ENCODE peak calls at places on chromosomes 5 and 9, in four cellular contexts. W, S, K and E are unnamed samples.
A peak's percentile ranks its signal among the peaks of the same experiment; 100 is the strongest.

GRCh38 chr5:132410451-132411381 is 41.2 kb downstream of the SLC22A5 start:
- DNase-seq in W (peak; percentile 96), S (peak; percentile 80), K (peak; percentile 88), E (no peak)

GRCh38 chr5:21802869-21803490 is 1050.2 kb downstream of the CDH12 start:
- DNase-seq in W (no peak), S (peak; percentile 61), K (peak; percentile 50), E (no peak)

GRCh38 chr9:87581513-87581912 is 83.8 kb downstream of the DAPK1 start:
- DNase-seq in W (no peak), S (no peak), K (peak; percentile 83), E (no peak)

GRCh38 chr5:96936431-96937221 is 746 bp downstream of the LNPEP start:
- DNase-seq in W (no peak), S (peak; percentile 32), K (no peak), E (peak; percentile 49)

GRCh38 chr5:151954271-151954670 is 29.6 kb upstream of the GLRA1 start:
- DNase-seq in W (no peak), S (no peak), K (no peak), E (no peak)

GRCh38 chr5:11062379-11062778 is 301.3 kb upstream of the DAP start:
- DNase-seq in W (no peak), S (peak; percentile 22), K (no peak), E (no peak)

GRCh38 chr9:75803130-75803529 is 87.3 kb upstream of the PCSK5 start:
- DNase-seq in W (no peak), S (peak; percentile 4), K (peak; percentile 40), E (no peak)

GRCh38 chr5:176895350-176895749 is 3.8 kb downstream of the HK3 start:
- DNase-seq in W (no peak), S (no peak), K (no peak), E (no peak)

GRCh38 chr5:375336-375920 is 53.9 kb downstream of the AHRR start:
- DNase-seq in W (peak; percentile 73), S (no peak), K (no peak), E (no peak)

GRCh38 chr5:152170350-152170749 is 234.7 kb downstream of the NMUR2 start:
- DNase-seq in W (no peak), S (peak; percentile 7), K (no peak), E (no peak)

GRCh38 chr9:36997414-36997813 is 36.7 kb downstream of the PAX5 start:
- DNase-seq in W (peak; percentile 35), S (peak; percentile 51), K (peak; percentile 23), E (no peak)

DNA sequence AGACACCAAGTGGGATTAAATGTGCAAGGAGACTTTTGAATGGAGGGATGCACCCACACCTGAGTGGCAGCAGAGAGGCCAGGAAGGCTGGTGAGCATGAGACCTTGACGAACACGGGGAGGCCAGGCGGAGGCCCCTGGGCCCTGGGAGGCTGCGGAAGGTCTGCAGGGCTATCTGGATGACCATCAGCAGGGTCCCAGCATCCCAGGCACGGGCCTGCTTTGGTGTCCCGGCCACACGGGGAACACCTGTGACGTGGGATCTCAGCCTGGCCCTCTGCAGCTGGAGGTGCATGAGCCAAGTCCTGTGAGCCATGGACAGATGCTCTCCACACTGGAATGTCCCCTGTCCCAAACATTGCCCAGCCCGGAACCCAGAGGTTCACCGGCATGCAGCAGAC is 174.0 kb upstream of the FOXD4L5 start:
- DNase-seq in W (peak; percentile 76), S (no peak), K (no peak), E (no peak)
- H3K4me3 ChIP-seq in W (no peak overlapping the region), S (no peak overlapping the region), K (no peak overlapping the region), E (no peak overlapping the region)

DNA sequence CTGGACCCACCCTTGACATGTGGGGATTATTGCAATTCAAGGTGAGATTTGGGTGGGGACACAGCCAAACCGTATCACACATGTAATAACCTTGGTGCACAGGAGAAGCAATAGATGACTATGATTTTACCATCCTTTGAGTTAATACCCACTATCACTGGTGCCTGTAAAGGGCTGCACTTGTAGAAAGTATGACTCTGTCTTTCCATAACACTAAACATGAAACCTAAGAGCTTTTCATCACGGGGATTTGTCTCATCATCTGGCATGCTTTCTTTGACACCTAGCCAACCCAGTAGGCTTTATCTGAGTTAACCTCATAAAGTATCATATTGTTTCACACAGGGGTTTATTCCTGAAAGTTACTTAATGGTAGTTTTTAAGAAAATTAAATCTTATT is 188.9 kb upstream of the TNC start:
- DNase-seq in W (no peak), S (no peak), K (no peak), E (no peak)
- TF ChIP-seq CTCF in W (no peak), S (no peak), K (no peak), E (no peak)

GRCh38 chr9:137477778-137478612 is 18.9 kb upstream of the NSMF start:
- DNase-seq in W (peak; percentile 78), S (no peak), K (no peak), E (no peak)
- H3K4me3 ChIP-seq in W (no peak overlapping the region), S (no peak overlapping the region), K (no peak overlapping the region), E (no peak overlapping the region)

GRCh38 chr9:5326893-5327548 is 12.7 kb downstream of the RLN1 start:
- DNase-seq in W (no peak), S (no peak), K (peak; percentile 2), E (no peak)

GRCh38 chr9:5315187-5315923 is 10.8 kb upstream of the RLN2 start:
- DNase-seq in W (no peak), S (no peak), K (no peak), E (no peak)

GRCh38 chr9:5326187-5326586 is 13.5 kb downstream of the RLN1 start:
- DNase-seq in W (no peak), S (no peak), K (no peak), E (no peak)

DNA sequence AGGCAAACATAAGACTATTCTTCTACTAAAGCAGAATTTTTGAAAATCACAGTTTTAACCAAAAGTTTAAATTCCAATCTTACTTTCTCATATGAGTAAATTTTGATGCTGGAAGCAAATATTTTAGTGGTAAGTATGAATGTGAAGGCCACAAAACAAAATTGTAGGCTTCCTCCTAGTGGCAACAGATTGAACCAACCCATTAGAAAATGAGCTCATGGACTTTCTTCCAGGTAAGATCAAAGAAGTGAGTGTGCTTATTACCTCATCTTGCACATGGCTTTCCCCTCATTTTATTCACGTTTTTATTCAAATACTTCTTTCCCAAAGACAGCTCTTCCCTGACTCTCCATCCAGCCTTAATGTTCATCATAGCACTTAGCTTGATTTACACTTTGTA is 16.5 kb upstream of the RLN2 start:
- DNase-seq in W (no peak), S (no peak), K (no peak), E (no peak)
- TF ChIP-seq CTCF in W (no peak), S (peak; percentile 27), K (peak; percentile 6), E (no peak)

GRCh38 chr5:87121315-87122170 is 146.1 kb upstream of the RASA1 start:
- DNase-seq in W (no peak), S (peak; percentile 91), K (peak; percentile 87), E (peak; percentile 71)

GRCh38 chr5:87116821-87117512 is 150.7 kb upstream of the RASA1 start:
- DNase-seq in W (no peak), S (no peak), K (no peak), E (peak; percentile 92)

GRCh38 chr5:87120518-87121314 is 147.0 kb upstream of the RASA1 start:
- DNase-seq in W (no peak), S (peak; percentile 90), K (peak; percentile 76), E (peak; percentile 29)

GRCh38 chr5:87122171-87122977 is 145.3 kb upstream of the RASA1 start:
- DNase-seq in W (no peak), S (peak; percentile 43), K (no peak), E (no peak)

GRCh38 chr5:87119588-87119987 is 148.1 kb upstream of the RASA1 start:
- DNase-seq in W (no peak), S (no peak), K (no peak), E (no peak)
- H3K4me3 ChIP-seq in W (no peak overlapping the region), S (no peak overlapping the region), K (no peak overlapping the region), E (no peak overlapping the region)

GRCh38 chr5:145908206-145908945 is 28.0 kb upstream of the SH3RF2 start:
- DNase-seq in W (no peak), S (no peak), K (no peak), E (no peak)
- TF ChIP-seq CTCF in W (no peak), S (peak; percentile 40), K (no peak), E (no peak)

GRCh38 chr9:20604561-20604960 is 17.7 kb downstream of the MLLT3 start:
- DNase-seq in W (no peak), S (no peak), K (peak; percentile 55), E (no peak)
- H3K4me3 ChIP-seq in W (no peak overlapping the region), S (peak overlapping the region; percentile 7), K (no peak overlapping the region), E (peak overlapping the region; percentile 12)

GRCh38 chr9:16268037-16269010 is 602.1 kb downstream of the BNC2 start:
- DNase-seq in W (peak; percentile 43), S (no peak), K (peak; percentile 32), E (no peak)

GRCh38 chr9:16265671-16266070 is 604.8 kb downstream of the BNC2 start:
- DNase-seq in W (no peak), S (no peak), K (no peak), E (no peak)

GRCh38 chr9:16262467-16263261 is 607.8 kb downstream of the BNC2 start:
- DNase-seq in W (no peak), S (no peak), K (no peak), E (no peak)

GRCh38 chr9:16267336-16268036 is 603.0 kb downstream of the BNC2 start:
- DNase-seq in W (no peak), S (no peak), K (peak; percentile 48), E (no peak)

GRCh38 chr9:16266648-16267276 is 603.7 kb downstream of the BNC2 start:
- DNase-seq in W (no peak), S (no peak), K (no peak), E (no peak)
- TF ChIP-seq CTCF in W (peak; percentile 29), S (peak; percentile 54), K (peak; percentile 57), E (peak; percentile 73)